ENCODE peak calls at places on chromosomes 5 and 9, in five cellular contexts. One of them, this sample, is unnamed.

GRCh38 chr5:40781843-40782409 is 16.2 kb downstream of the PRKAA1 start:
- DNase-seq in cardiac fibroblast: peak
- DNase-seq in tibial nerve: no peak
- DNase-seq in CD8-positive, alpha-beta T cell: no peak
- DNase-seq in mammary epithelial cell: no peak
- DNase-seq in this sample: no peak

GRCh38 chr9:132011896-132012295 is 67.8 kb downstream of the MED27 start:
- DNase-seq in cardiac fibroblast: no peak
- DNase-seq in tibial nerve: no peak
- DNase-seq in CD8-positive, alpha-beta T cell: no peak
- DNase-seq in mammary epithelial cell: no peak
- DNase-seq in this sample: no peak

GRCh38 chr9:18438300-18438925 is 35.5 kb upstream of the ADAMTSL1 start:
- DNase-seq in cardiac fibroblast: peak
- DNase-seq in tibial nerve: peak
- DNase-seq in CD8-positive, alpha-beta T cell: no peak
- DNase-seq in mammary epithelial cell: no peak
- DNase-seq in this sample: peak

GRCh38 chr9:89928521-89929275 is 323.9 kb downstream of the GADD45G start:
- DNase-seq in cardiac fibroblast: no peak
- DNase-seq in tibial nerve: no peak
- DNase-seq in CD8-positive, alpha-beta T cell: no peak
- DNase-seq in mammary epithelial cell: no peak
- DNase-seq in this sample: no peak

GRCh38 chr9:109028457-109028856 is 15.2 kb upstream of the CTNNAL1 start:
- DNase-seq in cardiac fibroblast: no peak
- DNase-seq in tibial nerve: no peak
- DNase-seq in CD8-positive, alpha-beta T cell: no peak
- DNase-seq in mammary epithelial cell: no peak
- DNase-seq in this sample: no peak

GRCh38 chr9:114125614-114126013 is 26.5 kb upstream of the KIF12 start:
- DNase-seq in cardiac fibroblast: no peak
- DNase-seq in tibial nerve: no peak
- DNase-seq in CD8-positive, alpha-beta T cell: no peak
- DNase-seq in mammary epithelial cell: no peak
- DNase-seq in this sample: no peak

GRCh38 chr5:32836176-32836575 is 125.1 kb downstream of the NPR3 start:
- DNase-seq in cardiac fibroblast: peak
- DNase-seq in tibial nerve: no peak
- DNase-seq in CD8-positive, alpha-beta T cell: no peak
- DNase-seq in mammary epithelial cell: no peak
- DNase-seq in this sample: no peak

GRCh38 chr9:111890254-111890791 is 6.3 kb upstream of the UGCG start:
- DNase-seq in cardiac fibroblast: no peak
- DNase-seq in tibial nerve: no peak
- DNase-seq in CD8-positive, alpha-beta T cell: no peak
- DNase-seq in mammary epithelial cell: no peak
- DNase-seq in this sample: no peak

GRCh38 chr5:17405976-17406876 is 91.8 kb upstream of the TAF11L2 start:
- DNase-seq in cardiac fibroblast: no peak
- DNase-seq in tibial nerve: no peak
- DNase-seq in CD8-positive, alpha-beta T cell: no peak
- DNase-seq in mammary epithelial cell: peak
- DNase-seq in this sample: peak

GRCh38 chr9:93677061-93677571 is 100.7 kb downstream of the PHF2 start:
- DNase-seq in cardiac fibroblast: no peak
- DNase-seq in tibial nerve: no peak
- DNase-seq in CD8-positive, alpha-beta T cell: no peak
- DNase-seq in mammary epithelial cell: no peak
- DNase-seq in this sample: no peak

GRCh38 chr9:4718911-4719310 is 22.1 kb downstream of the AK3 start:
- DNase-seq in cardiac fibroblast: no peak
- DNase-seq in tibial nerve: no peak
- DNase-seq in CD8-positive, alpha-beta T cell: no peak
- DNase-seq in mammary epithelial cell: no peak
- DNase-seq in this sample: no peak

GRCh38 chr9:104836235-104836634 is 72.3 kb downstream of the NIPSNAP3B start:
- DNase-seq in cardiac fibroblast: peak
- DNase-seq in tibial nerve: no peak
- DNase-seq in CD8-positive, alpha-beta T cell: no peak
- DNase-seq in mammary epithelial cell: no peak
- DNase-seq in this sample: peak

GRCh38 chr5:157596449-157596848 is 20.9 kb upstream of the ADAM19 start:
- DNase-seq in cardiac fibroblast: no peak
- DNase-seq in tibial nerve: no peak
- DNase-seq in CD8-positive, alpha-beta T cell: no peak
- DNase-seq in mammary epithelial cell: no peak
- DNase-seq in this sample: no peak

GRCh38 chr9:121286973-121287721 is 19.2 kb downstream of the GSN start:
- DNase-seq in cardiac fibroblast: peak
- DNase-seq in tibial nerve: peak
- DNase-seq in CD8-positive, alpha-beta T cell: no peak
- DNase-seq in mammary epithelial cell: peak
- DNase-seq in this sample: peak

GRCh38 chr5:21802869-21803490 is 1050.2 kb downstream of the CDH12 start:
- DNase-seq in cardiac fibroblast: peak
- DNase-seq in tibial nerve: no peak
- DNase-seq in CD8-positive, alpha-beta T cell: no peak
- DNase-seq in mammary epithelial cell: peak
- DNase-seq in this sample: peak

GRCh38 chr5:123124495-123125171 is 35.6 kb downstream of the PRDM6 start:
- DNase-seq in cardiac fibroblast: peak
- DNase-seq in tibial nerve: peak
- DNase-seq in CD8-positive, alpha-beta T cell: no peak
- DNase-seq in mammary epithelial cell: no peak
- DNase-seq in this sample: no peak

GRCh38 chr9:71121275-71122168 is at the start of gene TRPM3:
- DNase-seq in cardiac fibroblast: no peak
- DNase-seq in tibial nerve: no peak
- DNase-seq in CD8-positive, alpha-beta T cell: no peak
- DNase-seq in mammary epithelial cell: no peak
- DNase-seq in this sample: no peak

GRCh38 chr9:87910821-87911220 is 6.9 kb upstream of the SPATA31C1 start:
- DNase-seq in cardiac fibroblast: no peak
- DNase-seq in tibial nerve: no peak
- DNase-seq in CD8-positive, alpha-beta T cell: no peak
- DNase-seq in mammary epithelial cell: no peak
- DNase-seq in this sample: no peak

GRCh38 chr9:125142560-125143376 is 560 bp downstream of the SCAI start:
- DNase-seq in cardiac fibroblast: no peak
- DNase-seq in tibial nerve: no peak
- DNase-seq in CD8-positive, alpha-beta T cell: no peak
- DNase-seq in mammary epithelial cell: no peak
- DNase-seq in this sample: peak

GRCh38 chr9:89674667-89675402 is 70.0 kb downstream of the GADD45G start:
- DNase-seq in cardiac fibroblast: no peak
- DNase-seq in tibial nerve: peak
- DNase-seq in CD8-positive, alpha-beta T cell: no peak
- DNase-seq in mammary epithelial cell: no peak
- DNase-seq in this sample: peak

GRCh38 chr9:13274901-13275641 is 4.4 kb downstream of the MPDZ start:
- DNase-seq in cardiac fibroblast: peak
- DNase-seq in tibial nerve: no peak
- DNase-seq in CD8-positive, alpha-beta T cell: no peak
- DNase-seq in mammary epithelial cell: no peak
- DNase-seq in this sample: no peak

DNA sequence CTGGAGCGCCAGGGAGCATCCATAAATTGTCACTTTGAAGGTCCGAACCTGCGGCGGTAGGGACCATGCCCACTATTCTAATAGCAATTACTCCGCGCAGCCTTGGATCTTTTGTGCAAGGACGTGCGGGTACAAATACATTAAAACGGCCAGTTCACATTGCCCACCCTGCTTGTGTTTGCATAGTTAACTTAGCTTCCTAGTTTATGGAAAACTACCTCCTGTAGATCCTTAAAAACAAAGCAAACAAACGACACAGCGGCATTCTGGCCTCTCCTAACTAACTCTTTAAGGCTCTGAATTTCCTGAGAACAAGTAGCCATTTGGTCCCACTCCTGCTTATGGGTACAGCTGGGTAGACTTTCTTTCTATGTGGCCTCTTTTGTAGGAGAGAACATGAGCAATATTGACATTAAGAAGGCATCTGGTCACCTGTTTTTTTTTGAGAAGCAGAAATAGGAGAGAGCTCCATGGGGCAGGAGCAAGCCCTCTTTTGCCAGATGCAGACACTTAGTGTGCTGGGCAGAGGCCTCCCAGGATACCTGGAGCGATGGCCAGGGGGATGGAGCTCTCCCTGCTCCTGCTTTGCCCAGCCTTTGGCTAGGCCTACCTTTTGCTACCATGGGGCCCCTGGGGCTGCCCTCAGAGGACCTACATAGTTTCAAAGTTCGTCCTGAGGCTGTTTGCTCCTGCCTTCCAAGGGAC is 2.1 kb upstream of the STC2 start:
- DNase-seq in cardiac fibroblast: no peak
- DNase-seq in tibial nerve: no peak
- DNase-seq in CD8-positive, alpha-beta T cell: no peak
- DNase-seq in mammary epithelial cell: no peak
- DNase-seq in this sample: no peak
- H3K4me3 ChIP-seq in cardiac fibroblast: no peak
- H3K4me3 ChIP-seq in tibial nerve: peak
- H3K4me3 ChIP-seq in CD8-positive, alpha-beta T cell: no peak
- H3K4me3 ChIP-seq in mammary epithelial cell: no peak
- H3K4me3 ChIP-seq in this sample: peak

DNA sequence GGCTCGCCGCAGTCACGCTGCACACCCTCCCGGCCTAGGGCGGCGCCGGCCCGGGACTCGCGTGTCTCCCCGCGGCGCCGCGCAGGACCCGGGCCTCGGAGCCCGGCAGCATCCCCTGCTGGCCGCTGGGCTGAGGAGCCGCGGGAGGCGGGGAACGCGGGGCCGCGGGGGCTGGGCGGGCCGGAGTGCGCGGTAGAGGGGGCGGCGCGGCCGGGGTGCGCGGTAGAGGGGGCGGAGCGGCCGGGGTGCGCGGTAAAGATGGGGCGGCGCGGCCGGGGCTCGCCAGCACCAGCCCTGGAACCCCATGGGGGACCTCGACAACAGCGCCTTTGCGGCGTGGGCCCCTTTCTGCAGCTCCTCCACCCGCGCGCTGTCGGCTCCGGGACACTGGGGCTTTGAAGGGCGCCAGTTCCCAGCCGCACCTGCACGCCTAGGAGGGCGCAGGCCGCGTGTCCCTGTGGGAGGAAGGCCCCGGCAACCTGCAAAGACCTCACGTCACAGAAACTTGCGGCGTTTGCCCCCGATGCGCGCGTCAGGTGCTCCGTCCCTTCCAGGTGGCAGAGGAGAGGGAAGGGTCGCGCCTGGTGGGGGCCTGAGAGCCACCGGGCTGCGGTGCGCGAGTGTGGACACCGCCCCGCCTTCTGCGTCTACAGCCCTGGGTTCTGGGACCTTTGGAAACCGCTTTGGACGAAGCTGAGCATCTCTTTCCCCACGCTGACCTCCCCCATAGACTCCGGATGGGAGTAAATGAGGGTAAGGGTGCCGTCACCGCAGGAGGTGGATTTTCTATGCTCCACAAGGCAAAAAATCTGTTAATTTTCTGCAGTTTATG is 49.6 kb downstream of the NSUN2 start:
- DNase-seq in cardiac fibroblast: peak
- DNase-seq in tibial nerve: no peak
- DNase-seq in CD8-positive, alpha-beta T cell: no peak
- DNase-seq in mammary epithelial cell: no peak
- DNase-seq in this sample: peak
- TF ChIP-seq CTCF in cardiac fibroblast: peak
- TF ChIP-seq CTCF in tibial nerve: peak
- TF ChIP-seq CTCF in CD8-positive, alpha-beta T cell: no peak
- TF ChIP-seq CTCF in mammary epithelial cell: no peak
- TF ChIP-seq CTCF in this sample: peak

GRCh38 chr5:146233441-146233840 is 30.0 kb downstream of the RBM27 start:
- DNase-seq in cardiac fibroblast: no peak
- DNase-seq in tibial nerve: no peak
- DNase-seq in CD8-positive, alpha-beta T cell: no peak
- DNase-seq in mammary epithelial cell: no peak
- DNase-seq in this sample: no peak

DNA sequence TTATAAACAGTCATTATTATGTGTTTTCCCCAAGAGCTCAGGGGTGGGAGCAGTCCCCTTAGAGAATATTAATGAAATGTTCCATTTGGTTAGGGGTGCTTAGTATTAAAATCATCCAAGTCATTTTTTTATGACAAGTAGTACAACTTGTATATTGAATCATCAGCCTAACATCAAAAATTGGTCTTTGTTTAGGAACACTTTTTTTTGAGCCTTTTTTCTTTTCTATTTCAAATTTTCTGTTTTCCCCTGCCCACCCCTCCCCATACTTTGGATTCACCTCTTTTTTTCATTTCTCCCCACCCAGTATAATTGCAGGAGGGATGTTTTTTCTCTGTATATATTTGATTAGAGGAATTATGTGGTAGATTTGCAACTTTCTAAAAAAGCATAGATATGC is 25.8 kb downstream of the RBM27 start:
- DNase-seq in cardiac fibroblast: no peak
- DNase-seq in tibial nerve: no peak
- DNase-seq in CD8-positive, alpha-beta T cell: no peak
- DNase-seq in mammary epithelial cell: no peak
- DNase-seq in this sample: no peak
- H3K4me3 ChIP-seq in cardiac fibroblast: no peak
- H3K4me3 ChIP-seq in tibial nerve: no peak
- H3K4me3 ChIP-seq in CD8-positive, alpha-beta T cell: no peak
- H3K4me3 ChIP-seq in mammary epithelial cell: no peak
- H3K4me3 ChIP-seq in this sample: no peak

GRCh38 chr9:69468380-69468779 is 143.4 kb downstream of the ENTREP1 start:
- DNase-seq in cardiac fibroblast: no peak
- DNase-seq in tibial nerve: no peak
- DNase-seq in CD8-positive, alpha-beta T cell: no peak
- DNase-seq in mammary epithelial cell: no peak
- DNase-seq in this sample: no peak
- TF ChIP-seq CTCF in cardiac fibroblast: no peak
- TF ChIP-seq CTCF in tibial nerve: no peak
- TF ChIP-seq CTCF in CD8-positive, alpha-beta T cell: no peak
- TF ChIP-seq CTCF in mammary epithelial cell: no peak
- TF ChIP-seq CTCF in this sample: no peak

DNA sequence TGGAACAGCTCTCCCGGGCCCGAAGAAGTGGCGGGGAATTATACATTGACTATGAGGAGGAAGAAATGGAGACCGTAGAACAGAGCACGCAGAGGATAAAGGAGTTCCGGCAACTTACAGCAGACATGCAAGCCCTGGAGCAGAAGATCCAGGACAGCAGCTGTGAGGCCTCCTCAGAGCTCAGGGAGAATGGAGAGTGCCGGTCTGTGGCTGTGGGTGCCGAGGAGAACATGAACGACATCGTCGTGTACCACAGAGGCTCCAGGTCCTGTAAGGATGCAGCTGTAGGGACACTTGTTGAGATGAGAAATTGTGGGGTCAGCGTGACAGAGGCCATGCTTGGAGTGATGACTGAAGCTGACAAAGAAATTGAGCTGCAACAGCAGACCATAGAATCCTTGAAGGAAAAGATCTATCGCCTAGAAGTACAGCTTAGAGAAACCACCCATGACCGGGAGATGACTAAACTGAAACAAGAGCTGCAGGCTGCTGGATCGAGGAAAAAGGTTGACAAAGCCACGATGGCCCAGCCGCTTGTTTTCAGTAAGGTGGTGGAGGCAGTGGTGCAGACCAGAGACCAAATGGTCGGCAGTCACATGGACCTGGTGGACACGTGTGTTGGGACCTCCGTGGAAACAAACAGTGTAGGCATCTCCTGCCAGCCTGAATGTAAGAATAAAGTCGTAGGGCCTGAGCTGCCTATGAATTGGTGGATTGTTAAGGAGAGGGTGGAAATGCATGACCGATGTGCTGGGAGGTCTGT is 129.6 kb upstream of the DMRT1 start:
- DNase-seq in cardiac fibroblast: no peak
- DNase-seq in tibial nerve: no peak
- DNase-seq in CD8-positive, alpha-beta T cell: no peak
- DNase-seq in mammary epithelial cell: no peak
- DNase-seq in this sample: no peak
- H3K4me3 ChIP-seq in cardiac fibroblast: no peak
- H3K4me3 ChIP-seq in tibial nerve: no peak
- H3K4me3 ChIP-seq in CD8-positive, alpha-beta T cell: no peak
- H3K4me3 ChIP-seq in mammary epithelial cell: no peak
- H3K4me3 ChIP-seq in this sample: no peak

This sample was measured in epithelial cell of esophagus.